ENCODE peak calls at places on chromosomes 7 and 10, in nine cellular contexts. M, S, D, E, X, A, F, Z and I are unnamed samples.

GRCh38 chr10:18500576-18500975 is 150.8 kb downstream of the NSUN6 start:
- DNase-seq in A (no peak), Z (no peak), X (no peak), M (no peak), D (no peak), S (no peak), E (no peak), F (no peak), I (no peak)

GRCh38 chr7:91784469-91784868 is 96.0 kb downstream of the MTERF1 start:
- DNase-seq in X (no peak), D (no peak), F (peak), Z (peak), S (peak), E (no peak), A (no peak), M (no peak), I (no peak)

GRCh38 chr10:34743804-34744203 is 71.3 kb downstream of the PARD3 start:
- DNase-seq in D (no peak), M (no peak), F (no peak), Z (no peak), S (no peak), E (no peak), X (no peak), A (peak), I (no peak)

GRCh38 chr7:19051767-19052375 is 65.6 kb downstream of the TWIST1 start:
- DNase-seq in F (peak), Z (no peak), E (no peak), S (peak), M (peak), A (no peak), D (peak), X (no peak), I (peak)

GRCh38 chr10:11245510-11245909 is 227.8 kb downstream of the CELF2 start:
- DNase-seq in F (no peak), M (no peak), X (no peak), A (no peak), D (no peak), Z (no peak), S (peak), E (no peak), I (peak)

GRCh38 chr10:94403034-94403822 is 887 bp downstream of the TBC1D12 start:
- DNase-seq in D (peak), E (peak), A (peak), S (no peak), Z (peak), X (peak), F (peak), M (peak), I (peak)

GRCh38 chr7:39733881-39734571 is 110.7 kb downstream of the RALA start:
- DNase-seq in D (no peak), Z (peak), M (peak), E (no peak), S (peak), A (no peak), X (no peak), F (peak), I (peak)

GRCh38 chr10:75236178-75236825 is 545 bp upstream of the COMTD1 start:
- DNase-seq in M (no peak), Z (no peak), F (no peak), X (no peak), S (no peak), D (no peak), E (no peak), A (peak), I (no peak)

GRCh38 chr10:105206616-105207015 is 565.5 kb downstream of the SORCS3 start:
- DNase-seq in X (no peak), Z (no peak), E (no peak), M (no peak), F (no peak), D (no peak), S (no peak), A (no peak), I (no peak)

GRCh38 chr10:119341236-119342016 is 134.1 kb downstream of the GRK5 start:
- DNase-seq in F (no peak), D (no peak), A (no peak), M (no peak), E (peak), S (peak), Z (no peak), X (no peak), I (peak)

GRCh38 chr10:22635650-22636049 is 78.7 kb downstream of the PIP4K2A start:
- DNase-seq in F (no peak), M (no peak), D (no peak), X (no peak), Z (no peak), A (no peak), E (no peak), S (no peak), I (no peak)

DNA sequence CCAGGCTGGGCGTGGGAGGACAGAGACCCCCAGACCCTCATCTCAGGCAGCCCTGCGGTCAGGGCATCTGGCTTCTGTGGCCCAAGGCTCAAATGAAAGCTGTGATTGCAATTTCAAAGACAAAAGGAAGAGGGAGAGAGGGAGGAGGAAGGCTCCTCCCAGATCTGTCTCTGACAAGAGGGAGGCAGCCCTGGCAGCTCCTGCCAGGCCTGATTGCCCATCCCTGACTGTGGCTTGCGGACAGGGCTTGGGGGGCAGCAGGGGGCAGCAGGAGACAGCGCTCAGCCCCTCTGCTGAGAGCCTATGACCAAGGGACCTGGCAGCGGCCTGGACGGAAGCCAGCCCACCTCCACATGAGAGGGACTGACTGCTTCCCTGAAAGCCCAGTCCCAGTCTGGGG is 91.8 kb downstream of the PTPRN2 start:
- DNase-seq in D (peak), X (no peak), E (peak), F (peak), M (no peak), S (peak), A (no peak), Z (no peak), I (peak)
- TF ChIP-seq CTCF in D (no peak), X (no peak), E (no peak), F (no peak), M (no peak), S (peak), A (no peak), Z (no peak), I (peak)

GRCh38 chr7:136874393-136875032 is 6.1 kb downstream of the CHRM2 start:
- DNase-seq in A (no peak), X (no peak), M (no peak), F (peak), Z (no peak), S (peak), D (no peak), E (no peak), I (no peak)

GRCh38 chr7:136878878-136879277 is 10.4 kb downstream of the CHRM2 start:
- DNase-seq in E (no peak), Z (no peak), X (no peak), A (no peak), F (no peak), D (no peak), M (no peak), S (no peak), I (no peak)

GRCh38 chr7:136877509-136877908 is 9.1 kb downstream of the CHRM2 start:
- DNase-seq in M (no peak), Z (no peak), X (no peak), S (no peak), A (no peak), F (no peak), D (no peak), E (no peak), I (no peak)

GRCh38 chr7:136883046-136883445 is 14.6 kb downstream of the CHRM2 start:
- DNase-seq in M (no peak), S (no peak), D (no peak), X (no peak), F (no peak), Z (no peak), A (no peak), E (no peak), I (no peak)

GRCh38 chr7:136877990-136878389 is 9.5 kb downstream of the CHRM2 start:
- DNase-seq in M (no peak), X (no peak), E (no peak), F (no peak), D (no peak), S (no peak), Z (no peak), A (no peak), I (no peak)
- TF ChIP-seq CTCF in M (no peak), X (no peak), E (no peak), F (no peak), D (no peak), S (no peak), Z (no peak), A (no peak), I (no peak)

GRCh38 chr7:43583424-43584199 is 704 bp downstream of the STK17A start:
- DNase-seq in Z (no peak), A (peak), S (peak), E (peak), X (peak), D (peak), F (peak), M (peak), I (peak)

GRCh38 chr7:43586251-43586900 is 3.5 kb downstream of the STK17A start:
- DNase-seq in M (no peak), A (no peak), F (peak), S (no peak), D (no peak), E (no peak), Z (no peak), X (no peak), I (no peak)

GRCh38 chr7:43584200-43584586 is 1.3 kb downstream of the STK17A start:
- DNase-seq in F (peak), E (no peak), A (no peak), Z (no peak), X (no peak), S (peak), M (no peak), D (peak), I (peak)

GRCh38 chr7:43585521-43585920 is 2.6 kb downstream of the STK17A start:
- DNase-seq in S (peak), E (no peak), D (no peak), M (no peak), A (no peak), X (no peak), Z (no peak), F (peak), I (no peak)

GRCh38 chr7:43582503-43583423 is at the start of gene STK17A:
- DNase-seq in Z (peak), A (peak), F (peak), M (peak), X (peak), E (peak), S (peak), D (peak), I (peak)
- TF ChIP-seq CTCF in Z (peak), A (peak), F (peak), M (peak), X (peak), E (peak), S (peak), D (peak), I (peak)

GRCh38 chr7:130958846-130959245 is 224.8 kb upstream of the KLF14 start:
- DNase-seq in X (no peak), M (no peak), E (no peak), Z (no peak), A (no peak), S (no peak), F (no peak), D (no peak), I (no peak)

GRCh38 chr7:130961128-130961601 is 227.2 kb upstream of the KLF14 start:
- DNase-seq in E (peak), S (peak), Z (no peak), F (peak), X (no peak), M (no peak), D (no peak), A (no peak), I (peak)

GRCh38 chr7:130960208-130960988 is 226.4 kb upstream of the KLF14 start:
- DNase-seq in F (peak), A (no peak), E (no peak), M (no peak), S (peak), D (peak), X (no peak), Z (peak), I (peak)

GRCh38 chr7:130957722-130958360 is 223.8 kb upstream of the KLF14 start:
- DNase-seq in X (no peak), M (no peak), F (no peak), D (no peak), E (no peak), A (no peak), Z (no peak), S (no peak), I (no peak)

DNA sequence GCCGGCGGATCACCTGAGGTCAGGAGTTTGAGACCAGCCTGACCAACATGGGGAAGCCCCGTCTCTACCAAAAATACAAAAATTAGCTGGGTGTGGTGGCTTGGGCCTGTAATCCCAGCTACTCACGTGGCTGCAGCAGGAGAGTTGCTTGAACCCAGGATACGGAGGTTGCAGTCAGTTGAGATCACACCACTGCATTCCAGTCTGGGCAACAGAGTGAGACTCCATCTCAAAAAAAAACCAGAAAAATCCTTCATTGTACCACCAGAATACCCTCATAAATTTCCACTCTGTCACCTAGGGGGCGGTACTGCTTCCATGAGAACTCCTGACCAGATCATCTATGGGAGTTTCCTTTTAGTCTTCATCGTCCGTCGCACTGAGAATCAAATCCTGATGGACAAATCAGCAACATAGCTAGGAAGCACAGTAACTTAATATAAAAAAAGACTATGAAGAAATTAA is 225.8 kb upstream of the KLF14 start:
- DNase-seq in X (no peak), E (no peak), F (peak), M (no peak), D (no peak), S (peak), A (no peak), Z (no peak), I (peak)
- TF ChIP-seq CTCF in X (no peak), E (peak), F (peak), M (no peak), D (peak), S (peak), A (no peak), Z (peak), I (peak)

DNA sequence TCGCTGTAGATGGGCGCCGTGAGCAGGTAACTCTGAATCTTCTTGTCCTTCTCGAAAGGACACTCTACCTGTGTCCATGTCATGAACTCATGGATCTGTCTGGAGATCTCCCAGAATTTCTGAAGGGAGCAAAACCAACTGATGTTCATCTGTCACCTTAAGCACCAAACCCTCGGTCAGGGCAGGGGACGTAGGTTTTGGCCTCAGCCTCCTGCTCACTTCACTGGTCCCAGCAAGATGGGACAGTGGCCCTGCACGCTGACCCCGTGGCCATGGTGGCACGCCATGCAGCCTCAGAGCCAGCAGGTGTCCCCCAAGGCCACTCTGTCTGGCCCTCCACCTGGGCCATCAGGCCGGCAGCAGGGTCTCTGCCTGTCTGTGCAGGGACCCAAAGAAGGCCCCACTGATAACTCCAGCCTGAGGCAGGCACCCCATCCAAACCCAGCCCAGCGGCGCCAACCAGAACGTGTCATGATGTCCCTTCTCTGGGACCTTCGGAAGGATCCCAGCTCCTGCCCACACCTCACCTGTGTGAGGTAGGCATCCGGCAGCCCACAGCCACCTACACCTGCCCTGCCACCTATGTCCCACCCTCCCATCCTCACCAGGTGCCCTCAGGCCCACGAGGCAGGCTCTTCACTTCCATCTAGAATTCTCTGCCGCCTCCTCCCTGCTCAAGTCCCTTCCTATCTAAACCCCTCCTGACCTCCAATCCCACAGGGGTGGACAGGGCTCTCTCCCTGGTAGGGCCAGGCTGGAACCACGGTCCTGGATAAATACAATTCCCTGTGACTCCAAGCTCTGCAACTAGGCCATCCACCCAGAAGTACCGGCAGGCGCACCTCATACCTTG is 59.0 kb downstream of the CSGALNACT2 start:
- DNase-seq in X (peak), F (no peak), S (no peak), A (no peak), Z (no peak), E (peak), D (no peak), M (no peak), I (no peak)
- TF ChIP-seq CTCF in X (no peak), F (no peak), S (no peak), A (no peak), Z (no peak), E (no peak), D (no peak), M (no peak), I (no peak)

GRCh38 chr10:57844387-57844998 is 423.2 kb downstream of the IPMK start:
- DNase-seq in F (no peak), S (no peak), E (no peak), X (no peak), D (peak), A (no peak), Z (no peak), M (no peak), I (no peak)

GRCh38 chr10:57846307-57847065 is 421.2 kb downstream of the IPMK start:
- DNase-seq in E (no peak), S (no peak), F (no peak), X (no peak), Z (no peak), M (no peak), A (no peak), D (no peak), I (no peak)

GRCh38 chr10:57849726-57850357 is 417.9 kb downstream of the IPMK start:
- DNase-seq in A (no peak), M (no peak), E (no peak), X (no peak), S (peak), Z (no peak), F (no peak), D (no peak), I (no peak)
- TF ChIP-seq CTCF in A (no peak), M (no peak), E (no peak), X (no peak), S (no peak), Z (no peak), F (peak), D (peak), I (no peak)